ENCODE peak calls at places on chromosome 12, in seven cellular contexts. R, B, S, G, W, D and N are unnamed samples.

GRCh38 chr12:94100990-94101901 is 47.1 kb upstream of the PLXNC1 start:
- DNase-seq in S (peak), D (peak), B (peak), G (no peak), W (peak), R (peak), N (no peak)

GRCh38 chr12:65619018-65619417 is 205.3 kb upstream of the HMGA2 start:
- DNase-seq in B (no peak), G (no peak), R (no peak), W (no peak), D (no peak), S (no peak), N (no peak)

GRCh38 chr12:32947203-32947795 is 50.7 kb upstream of the PKP2 start:
- DNase-seq in S (peak), D (no peak), R (no peak), W (peak), G (no peak), B (no peak), N (peak)

GRCh38 chr12:62907067-62907466 is 27.9 kb downstream of the PPM1H start:
- DNase-seq in B (no peak), D (no peak), W (no peak), G (no peak), S (no peak), R (no peak), N (no peak)

GRCh38 chr12:92930421-92930820 is 1.3 kb upstream of the EEA1 start:
- DNase-seq in D (no peak), B (no peak), S (no peak), R (no peak), G (no peak), W (no peak), N (no peak)

GRCh38 chr12:29278673-29279420 is 102.1 kb downstream of the ERGIC2 start:
- DNase-seq in W (no peak), D (no peak), G (no peak), S (peak), R (no peak), B (no peak), N (no peak)

GRCh38 chr12:106392746-106393145 is 35.2 kb downstream of the POLR3B start:
- DNase-seq in B (no peak), G (no peak), S (no peak), D (no peak), R (no peak), W (no peak), N (no peak)

GRCh38 chr12:40693503-40693863 is 1.2 kb downstream of the CNTN1 start:
- DNase-seq in D (no peak), B (no peak), S (peak), W (peak), G (peak), R (no peak), N (no peak)

GRCh38 chr12:25929096-25929637 is 29.3 kb upstream of the RASSF8 start:
- DNase-seq in S (peak), D (no peak), G (no peak), R (no peak), B (no peak), W (no peak), N (no peak)

GRCh38 chr12:38588618-38589309 is 272.2 kb downstream of the ALG10B start:
- DNase-seq in D (no peak), W (no peak), G (no peak), S (no peak), R (no peak), B (no peak), N (no peak)

GRCh38 chr12:113083863-113084430 is 27.4 kb downstream of the DTX1 start:
- DNase-seq in W (no peak), R (peak), S (no peak), B (no peak), D (no peak), G (no peak), N (no peak)

GRCh38 chr12:92955997-92956663 is 27.0 kb upstream of the EEA1 start:
- DNase-seq in S (peak), B (no peak), R (no peak), D (no peak), G (no peak), W (peak), N (no peak)

GRCh38 chr12:97308576-97309198 is 153.9 kb upstream of the RMST start:
- DNase-seq in G (no peak), W (peak), R (no peak), S (peak), D (no peak), B (no peak), N (peak)

GRCh38 chr12:63889236-63889635 is 44.7 kb downstream of the SRGAP1 start:
- DNase-seq in B (no peak), D (no peak), W (peak), G (no peak), S (peak), R (no peak), N (no peak)

GRCh38 chr12:108788076-108788782 is 56.9 kb upstream of the CORO1C start:
- DNase-seq in B (no peak), D (no peak), R (peak), W (no peak), G (no peak), S (peak), N (no peak)

GRCh38 chr12:132395192-132395907 is 66.0 kb upstream of the GALNT9 start:
- DNase-seq in G (no peak), B (peak), S (no peak), W (no peak), R (peak), D (peak), N (no peak)

GRCh38 chr12:107761502-107761904 is 566 bp upstream of the PRDM4 start:
- DNase-seq in G (no peak), W (no peak), S (peak), R (no peak), B (no peak), D (no peak), N (no peak)

GRCh38 chr12:1250641-1251040 is 259.6 kb downstream of the ERC1 start:
- DNase-seq in G (no peak), S (no peak), B (no peak), D (no peak), R (no peak), W (peak), N (no peak)

GRCh38 chr12:90102957-90103652 is 394.5 kb upstream of the ATP2B1 start:
- DNase-seq in B (no peak), W (peak), R (no peak), S (peak), G (no peak), D (peak), N (peak)

GRCh38 chr12:24853588-24853987 is 95.3 kb downstream of the BCAT1 start:
- DNase-seq in G (no peak), R (no peak), S (peak), D (no peak), W (peak), B (no peak), N (no peak)

GRCh38 chr12:89707992-89708792 is 446 bp downstream of the ATP2B1 start:
- DNase-seq in S (peak), G (peak), B (peak), D (peak), W (peak), R (peak), N (no peak)

GRCh38 chr12:68497702-68498101 is 113.0 kb upstream of the RAP1B start:
- DNase-seq in S (peak), R (no peak), D (no peak), G (no peak), W (peak), B (no peak), N (no peak)

GRCh38 chr12:28827841-28828240 is 321.2 kb upstream of the FAR2 start:
- DNase-seq in S (no peak), D (no peak), W (no peak), G (no peak), B (no peak), R (no peak), N (no peak)

GRCh38 chr12:27627123-27627835 is 69.0 kb upstream of the REP15 start:
- DNase-seq in G (peak), W (peak), S (peak), D (no peak), B (no peak), R (no peak), N (no peak)

GRCh38 chr12:117742721-117743120 is 226.1 kb downstream of the KSR2 start:
- DNase-seq in W (no peak), D (no peak), R (no peak), S (no peak), B (no peak), G (no peak), N (no peak)

GRCh38 chr12:80862606-80863005 is 75.1 kb downstream of the LIN7A start:
- DNase-seq in W (peak), R (no peak), D (no peak), G (no peak), B (no peak), S (peak), N (no peak)

GRCh38 chr12:2876431-2877046 is 435 bp downstream of the FOXM1 start:
- DNase-seq in S (peak), B (no peak), G (no peak), D (no peak), R (no peak), W (peak), N (no peak)

GRCh38 chr12:271165-271564 is 8.5 kb upstream of the SLC6A13 start:
- DNase-seq in B (no peak), G (no peak), W (no peak), R (no peak), D (no peak), S (no peak), N (no peak)

GRCh38 chr12:54759751-54760150 is 94.6 kb upstream of the MUCL1 start:
- DNase-seq in B (no peak), R (no peak), S (peak), W (no peak), G (no peak), D (no peak), N (peak)

GRCh38 chr12:109483346-109483745 is 5.9 kb downstream of the UBE3B start:
- DNase-seq in D (no peak), S (no peak), B (no peak), W (no peak), R (no peak), G (no peak), N (no peak)

GRCh38 chr12:131795688-131796410 is 32.3 kb upstream of the MMP17 start:
- DNase-seq in D (no peak), R (no peak), B (peak), W (no peak), G (no peak), S (no peak), N (no peak)

GRCh38 chr12:53051058-53051880 is 1.4 kb downstream of the TNS2 start:
- DNase-seq in W (no peak), G (no peak), B (peak), D (peak), R (peak), S (peak), N (no peak)

GRCh38 chr12:115710104-115710564 is 567.4 kb downstream of the MED13L start:
- DNase-seq in G (no peak), W (peak), B (no peak), D (no peak), S (peak), R (peak), N (no peak)

GRCh38 chr12:49875115-49875720 is 28.5 kb downstream of the FAIM2 start:
- DNase-seq in S (no peak), R (no peak), D (peak), B (peak), W (no peak), G (no peak), N (no peak)

GRCh38 chr12:82361461-82361915 is 3.2 kb downstream of the METTL25 start:
- DNase-seq in G (no peak), R (no peak), W (no peak), S (no peak), B (peak), D (no peak), N (no peak)

GRCh38 chr12:117774986-117775775 is 193.6 kb downstream of the KSR2 start:
- DNase-seq in D (no peak), W (peak), R (no peak), G (no peak), B (no peak), S (no peak), N (no peak)

GRCh38 chr12:82505150-82505549 is 146.8 kb downstream of the METTL25 start:
- DNase-seq in D (no peak), W (no peak), S (no peak), B (no peak), G (no peak), R (no peak), N (no peak)

GRCh38 chr12:20289512-20289911 is 78.8 kb upstream of the PDE3A start:
- DNase-seq in D (no peak), S (no peak), G (no peak), R (no peak), B (no peak), W (no peak), N (no peak)
- TF ChIP-seq CTCF in D (no peak), S (no peak), G (no peak), R (no peak), B (no peak), W (no peak), N (no peak)

GRCh38 chr12:121789233-121789781 is 4.2 kb downstream of the RHOF start:
- DNase-seq in S (no peak), B (peak), R (peak), W (no peak), G (no peak), D (peak), N (no peak)
- H3K4me3 ChIP-seq in S (no peak), B (peak), R (peak), W (no peak), G (peak), D (peak), N (no peak)

GRCh38 chr12:125032466-125033152 is 32.6 kb upstream of the AACS start:
- DNase-seq in W (no peak), B (peak), S (no peak), R (no peak), D (no peak), G (no peak), N (peak)
- TF ChIP-seq CTCF in W (no peak), B (no peak), S (no peak), R (no peak), D (no peak), G (no peak), N (no peak)

DNA sequence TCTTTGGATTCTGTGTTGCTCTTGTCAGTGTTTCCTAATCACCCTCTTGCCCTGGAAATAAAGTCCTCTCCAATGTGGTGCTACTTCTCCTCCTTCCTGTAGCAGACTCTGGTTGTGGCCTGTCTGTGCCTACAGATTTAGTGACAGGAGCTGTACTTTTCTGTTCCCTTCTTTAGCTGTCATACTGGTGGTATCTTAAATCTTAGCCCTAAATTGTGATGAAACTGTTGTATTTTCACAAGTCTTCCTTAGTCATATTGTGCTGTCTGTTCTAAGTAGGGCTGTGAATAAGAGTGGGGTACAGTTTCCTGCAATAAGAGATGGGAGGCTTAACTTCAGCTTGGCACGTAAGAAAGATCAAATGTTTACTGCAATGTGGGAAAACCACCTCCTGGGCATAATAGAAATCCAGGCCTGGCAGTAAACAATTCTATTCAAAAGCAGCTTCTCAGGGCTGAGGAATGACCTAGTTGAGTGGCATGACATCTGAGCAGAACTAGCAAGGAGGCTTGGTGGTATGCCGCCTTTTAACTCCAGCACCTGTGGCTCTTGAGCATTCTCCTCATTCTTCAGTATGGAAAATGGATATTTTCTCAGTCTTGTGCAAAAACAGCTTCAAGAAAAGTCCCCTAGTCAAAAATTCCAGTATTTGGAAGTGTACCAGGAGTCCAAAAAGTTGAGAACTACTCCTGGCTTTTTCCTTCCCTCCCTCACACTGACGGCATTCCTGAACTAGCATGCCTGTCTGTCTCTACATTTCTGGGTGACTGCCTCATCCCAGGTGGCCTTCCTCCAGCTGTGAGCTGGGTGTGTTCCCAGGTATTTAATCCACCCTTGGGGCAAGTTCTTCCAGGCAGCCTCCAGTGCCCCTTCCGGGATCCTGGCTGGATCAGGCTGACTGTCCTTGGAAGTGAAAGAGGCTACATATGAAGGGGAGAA is 19.5 kb downstream of the ANO6 start:
- DNase-seq in S (peak), W (peak), G (peak), B (no peak), R (peak), D (no peak), N (no peak)
- H3K4me3 ChIP-seq in S (no peak), W (no peak), G (peak), B (no peak), R (no peak), D (no peak), N (no peak)

DNA sequence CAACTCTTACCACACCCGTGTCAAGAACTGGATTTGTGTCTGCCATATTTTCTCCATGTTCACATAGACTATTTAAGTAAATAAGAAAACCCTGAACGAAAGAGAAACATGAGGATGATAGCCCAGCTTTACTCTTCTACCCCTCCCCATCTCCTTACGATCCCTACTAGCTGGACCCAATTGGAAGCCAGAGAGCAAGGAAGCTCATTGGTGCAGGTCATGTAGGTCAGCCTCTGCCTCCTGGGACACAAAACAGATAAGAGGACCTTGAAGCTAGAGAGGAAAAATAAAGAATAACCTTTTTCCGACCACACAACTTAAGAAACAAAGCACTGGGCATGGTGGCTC is 124.6 kb upstream of the ATF7IP start:
- DNase-seq in S (no peak), D (no peak), R (no peak), G (no peak), B (no peak), W (no peak), N (no peak)
- TF ChIP-seq CTCF in S (no peak), D (no peak), R (no peak), G (no peak), B (no peak), W (no peak), N (no peak)

GRCh38 chr12:6946033-6946919 is 2.5 kb downstream of the C12orf57 start:
- DNase-seq in B (peak), D (peak), W (no peak), R (no peak), S (no peak), G (no peak), N (peak)

GRCh38 chr12:6949063-6949594 is 2.0 kb upstream of the PTPN6 start:
- DNase-seq in D (peak), R (no peak), W (no peak), S (no peak), B (peak), G (no peak), N (no peak)

GRCh38 chr12:6945613-6946012 is 1.8 kb downstream of the C12orf57 start:
- DNase-seq in D (no peak), W (no peak), B (no peak), S (no peak), G (no peak), R (no peak), N (no peak)

GRCh38 chr12:6947615-6948014 is 3.5 kb upstream of the PTPN6 start:
- DNase-seq in R (no peak), W (no peak), G (no peak), D (no peak), S (no peak), B (peak), N (no peak)

DNA sequence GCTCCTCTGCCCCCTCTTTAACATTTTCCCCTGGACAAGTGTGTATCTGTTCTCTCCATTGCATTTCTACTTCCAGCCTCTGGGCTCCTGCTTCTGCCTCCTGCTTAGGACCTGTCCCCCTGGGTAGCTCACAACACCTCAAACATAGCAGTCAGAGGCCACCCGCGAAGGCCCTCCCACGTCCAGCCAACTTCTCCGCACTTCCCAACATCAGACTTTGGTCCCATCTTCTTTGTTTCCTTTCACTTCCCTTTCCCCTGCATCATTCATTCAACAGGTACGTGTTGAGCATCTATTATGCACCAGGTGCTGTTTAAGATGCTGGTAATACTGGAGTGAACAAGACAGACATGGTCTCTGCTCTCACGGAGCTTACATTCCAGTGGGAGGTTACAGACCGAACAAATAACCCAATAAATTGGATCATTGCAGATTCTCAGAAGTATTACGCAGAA is 3.1 kb downstream of the C12orf57 start:
- DNase-seq in W (no peak), G (no peak), R (no peak), B (no peak), D (no peak), S (no peak), N (no peak)
- H3K4me3 ChIP-seq in W (no peak), G (no peak), R (peak), B (peak), D (peak), S (no peak), N (peak)

DNA sequence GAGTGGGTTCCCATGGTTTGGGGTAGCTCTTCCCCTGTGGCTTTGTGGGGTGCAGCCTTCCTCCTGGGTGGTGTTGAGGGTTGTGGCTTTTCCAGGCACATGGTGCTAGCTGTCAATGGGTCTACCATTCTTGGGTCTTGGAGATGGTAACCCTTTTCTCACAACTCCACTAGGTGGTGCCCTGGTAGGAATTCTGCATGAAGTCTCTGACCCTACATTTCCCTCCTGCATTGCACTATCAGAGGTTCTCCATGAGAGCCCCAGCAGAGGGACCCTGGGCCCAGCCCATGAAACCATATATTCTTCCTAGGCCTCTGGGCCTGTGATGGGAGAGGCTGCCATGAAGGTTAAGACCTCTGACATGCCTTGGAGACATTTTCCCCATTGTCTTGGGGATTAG is 1093.3 kb downstream of the SLC16A7 start:
- DNase-seq in S (no peak), D (no peak), W (no peak), B (no peak), R (no peak), G (no peak), N (no peak)
- TF ChIP-seq CTCF in S (no peak), D (no peak), W (no peak), B (no peak), R (no peak), G (no peak), N (no peak)